ENCODE peak calls at places on chromosomes 2 and 18, in ten cellular contexts. One of them, this sample, is unnamed.

GRCh38 chr2:113253453-113253852 is 25.3 kb downstream of the PAX8 start:
- DNase-seq in GM12878: no peak
- DNase-seq in right atrium auricular region: no peak
- DNase-seq in GM13977: no peak
- DNase-seq in fibroblast of lung: no peak
- DNase-seq in fibroblast of the aortic adventitia: no peak
- DNase-seq in AG04449: no peak
- DNase-seq in GM20000: no peak
- DNase-seq in psoas muscle: no peak
- DNase-seq in coronary artery: no peak
- DNase-seq in this sample: no peak

GRCh38 chr2:64525323-64525625 is 1.1 kb downstream of the AFTPH start:
- DNase-seq in GM12878: no peak
- DNase-seq in right atrium auricular region: no peak
- DNase-seq in GM13977: peak; percentile 60
- DNase-seq in fibroblast of lung: peak; percentile 37
- DNase-seq in fibroblast of the aortic adventitia: peak; percentile 26
- DNase-seq in AG04449: no peak
- DNase-seq in GM20000: peak; percentile 61
- DNase-seq in psoas muscle: no peak
- DNase-seq in coronary artery: no peak
- DNase-seq in this sample: peak; percentile 51

GRCh38 chr18:11729556-11729955 is 40.5 kb downstream of the GNAL start:
- DNase-seq in GM12878: no peak
- DNase-seq in right atrium auricular region: no peak
- DNase-seq in GM13977: no peak
- DNase-seq in fibroblast of lung: no peak
- DNase-seq in fibroblast of the aortic adventitia: no peak
- DNase-seq in AG04449: no peak
- DNase-seq in GM20000: no peak
- DNase-seq in psoas muscle: no peak
- DNase-seq in coronary artery: no peak
- DNase-seq in this sample: no peak

GRCh38 chr18:9437049-9437448 is 38.3 kb upstream of the RALBP1 start:
- DNase-seq in GM12878: no peak
- DNase-seq in right atrium auricular region: no peak
- DNase-seq in GM13977: no peak
- DNase-seq in fibroblast of lung: peak; percentile 64
- DNase-seq in fibroblast of the aortic adventitia: peak; percentile 44
- DNase-seq in AG04449: peak; percentile 49
- DNase-seq in GM20000: no peak
- DNase-seq in psoas muscle: no peak
- DNase-seq in coronary artery: no peak
- DNase-seq in this sample: no peak

GRCh38 chr2:76310894-76311293 is 600.2 kb upstream of the GCFC2 start:
- DNase-seq in GM12878: no peak
- DNase-seq in right atrium auricular region: no peak
- DNase-seq in GM13977: no peak
- DNase-seq in fibroblast of lung: no peak
- DNase-seq in fibroblast of the aortic adventitia: no peak
- DNase-seq in AG04449: no peak
- DNase-seq in GM20000: no peak
- DNase-seq in psoas muscle: no peak
- DNase-seq in coronary artery: no peak
- DNase-seq in this sample: no peak

GRCh38 chr2:159711562-159712193 is 628 bp upstream of the MARCHF7 start:
- DNase-seq in GM12878: peak; percentile 30
- DNase-seq in right atrium auricular region: no peak
- DNase-seq in GM13977: no peak
- DNase-seq in fibroblast of lung: no peak
- DNase-seq in fibroblast of the aortic adventitia: peak; percentile 70
- DNase-seq in AG04449: no peak
- DNase-seq in GM20000: no peak
- DNase-seq in psoas muscle: no peak
- DNase-seq in coronary artery: no peak
- DNase-seq in this sample: no peak

GRCh38 chr2:108949316-108950299 is 39.4 kb downstream of the EDAR start:
- DNase-seq in GM12878: no peak
- DNase-seq in right atrium auricular region: no peak
- DNase-seq in GM13977: no peak
- DNase-seq in fibroblast of lung: no peak
- DNase-seq in fibroblast of the aortic adventitia: peak; percentile 9
- DNase-seq in AG04449: no peak
- DNase-seq in GM20000: no peak
- DNase-seq in psoas muscle: no peak
- DNase-seq in coronary artery: no peak
- DNase-seq in this sample: no peak

GRCh38 chr2:148642891-148643416 is 1.6 kb upstream of the EPC2 start:
- DNase-seq in GM12878: no peak
- DNase-seq in right atrium auricular region: no peak
- DNase-seq in GM13977: no peak
- DNase-seq in fibroblast of lung: peak; percentile 65
- DNase-seq in fibroblast of the aortic adventitia: no peak
- DNase-seq in AG04449: no peak
- DNase-seq in GM20000: no peak
- DNase-seq in psoas muscle: no peak
- DNase-seq in coronary artery: no peak
- DNase-seq in this sample: no peak

GRCh38 chr18:48622911-48623431 is 84.1 kb downstream of the CTIF start:
- DNase-seq in GM12878: no peak
- DNase-seq in right atrium auricular region: no peak
- DNase-seq in GM13977: no peak
- DNase-seq in fibroblast of lung: peak; percentile 86
- DNase-seq in fibroblast of the aortic adventitia: peak; percentile 36
- DNase-seq in AG04449: no peak
- DNase-seq in GM20000: no peak
- DNase-seq in psoas muscle: no peak
- DNase-seq in coronary artery: no peak
- DNase-seq in this sample: no peak

GRCh38 chr2:240917009-240917683 is 11.0 kb downstream of the CROCC2 start:
- DNase-seq in GM12878: no peak
- DNase-seq in right atrium auricular region: no peak
- DNase-seq in GM13977: no peak
- DNase-seq in fibroblast of lung: no peak
- DNase-seq in fibroblast of the aortic adventitia: no peak
- DNase-seq in AG04449: no peak
- DNase-seq in GM20000: no peak
- DNase-seq in psoas muscle: peak; percentile 34
- DNase-seq in coronary artery: peak; percentile 76
- DNase-seq in this sample: no peak

GRCh38 chr2:197944416-197944815 is 140.0 kb downstream of the PLCL1 start:
- DNase-seq in GM12878: no peak
- DNase-seq in right atrium auricular region: no peak
- DNase-seq in GM13977: no peak
- DNase-seq in fibroblast of lung: no peak
- DNase-seq in fibroblast of the aortic adventitia: no peak
- DNase-seq in AG04449: no peak
- DNase-seq in GM20000: no peak
- DNase-seq in psoas muscle: no peak
- DNase-seq in coronary artery: no peak
- DNase-seq in this sample: no peak

GRCh38 chr2:7031424-7032245 is 114.4 kb downstream of the RNF144A start:
- DNase-seq in GM12878: no peak
- DNase-seq in right atrium auricular region: no peak
- DNase-seq in GM13977: no peak
- DNase-seq in fibroblast of lung: peak; percentile 24
- DNase-seq in fibroblast of the aortic adventitia: no peak
- DNase-seq in AG04449: no peak
- DNase-seq in GM20000: no peak
- DNase-seq in psoas muscle: peak; percentile 79
- DNase-seq in coronary artery: no peak
- DNase-seq in this sample: no peak

GRCh38 chr18:36109737-36110136 is 19.4 kb downstream of the SLC39A6 start:
- DNase-seq in GM12878: no peak
- DNase-seq in right atrium auricular region: no peak
- DNase-seq in GM13977: no peak
- DNase-seq in fibroblast of lung: no peak
- DNase-seq in fibroblast of the aortic adventitia: no peak
- DNase-seq in AG04449: no peak
- DNase-seq in GM20000: no peak
- DNase-seq in psoas muscle: no peak
- DNase-seq in coronary artery: no peak
- DNase-seq in this sample: no peak

GRCh38 chr2:60597346-60597745 is 43.9 kb upstream of the BCL11A start:
- DNase-seq in GM12878: no peak
- DNase-seq in right atrium auricular region: no peak
- DNase-seq in GM13977: no peak
- DNase-seq in fibroblast of lung: no peak
- DNase-seq in fibroblast of the aortic adventitia: no peak
- DNase-seq in AG04449: no peak
- DNase-seq in GM20000: no peak
- DNase-seq in psoas muscle: no peak
- DNase-seq in coronary artery: no peak
- DNase-seq in this sample: no peak

GRCh38 chr2:41698787-41699422 is 348.9 kb upstream of the PKDCC start:
- DNase-seq in GM12878: no peak
- DNase-seq in right atrium auricular region: no peak
- DNase-seq in GM13977: peak; percentile 42
- DNase-seq in fibroblast of lung: peak; percentile 1
- DNase-seq in fibroblast of the aortic adventitia: peak; percentile 37
- DNase-seq in AG04449: no peak
- DNase-seq in GM20000: peak; percentile 52
- DNase-seq in psoas muscle: peak; percentile 55
- DNase-seq in coronary artery: no peak
- DNase-seq in this sample: peak; percentile 43

GRCh38 chr2:176494949-176495353 is 225.7 kb downstream of the MTX2 start:
- DNase-seq in GM12878: no peak
- DNase-seq in right atrium auricular region: peak; percentile 92
- DNase-seq in GM13977: no peak
- DNase-seq in fibroblast of lung: no peak
- DNase-seq in fibroblast of the aortic adventitia: peak; percentile 27
- DNase-seq in AG04449: no peak
- DNase-seq in GM20000: no peak
- DNase-seq in psoas muscle: peak; percentile 79
- DNase-seq in coronary artery: no peak
- DNase-seq in this sample: no peak

GRCh38 chr18:78939105-78939504 is 40.5 kb upstream of the SALL3 start:
- DNase-seq in GM12878: no peak
- DNase-seq in right atrium auricular region: no peak
- DNase-seq in GM13977: no peak
- DNase-seq in fibroblast of lung: peak; percentile 11
- DNase-seq in fibroblast of the aortic adventitia: no peak
- DNase-seq in AG04449: no peak
- DNase-seq in GM20000: no peak
- DNase-seq in psoas muscle: no peak
- DNase-seq in coronary artery: no peak
- DNase-seq in this sample: no peak

DNA sequence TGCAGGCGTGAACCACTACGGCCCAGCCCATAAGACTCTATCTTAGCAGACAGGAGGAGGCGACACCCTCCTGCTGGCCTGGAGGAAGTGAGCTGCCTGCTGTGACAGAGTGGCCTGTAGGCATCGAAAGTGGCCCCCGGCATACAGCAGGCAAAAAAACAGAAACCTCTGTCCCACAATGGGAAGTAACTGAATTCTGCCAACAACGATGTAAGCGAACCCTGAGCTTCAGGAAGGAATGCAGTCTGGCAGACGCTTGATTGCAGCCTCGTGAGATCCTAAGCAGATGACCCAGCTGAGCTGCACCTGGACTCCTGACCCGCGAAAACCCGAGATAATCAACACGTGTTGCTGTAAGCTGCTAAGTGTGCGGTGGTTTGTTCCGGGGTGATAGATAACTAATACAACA is 13.6 kb downstream of the MRO start:
- DNase-seq in GM12878: no peak
- DNase-seq in right atrium auricular region: no peak
- DNase-seq in GM13977: no peak
- DNase-seq in fibroblast of lung: no peak
- DNase-seq in fibroblast of the aortic adventitia: no peak
- DNase-seq in AG04449: no peak
- DNase-seq in GM20000: no peak
- DNase-seq in psoas muscle: no peak
- DNase-seq in coronary artery: no peak
- DNase-seq in this sample: no peak
- TF ChIP-seq CTCF in GM12878: no peak
- TF ChIP-seq CTCF in right atrium auricular region: no peak
- TF ChIP-seq CTCF in GM13977: no peak
- TF ChIP-seq CTCF in fibroblast of lung: no peak
- TF ChIP-seq CTCF in fibroblast of the aortic adventitia: no peak
- TF ChIP-seq CTCF in AG04449: no peak
- TF ChIP-seq CTCF in GM20000: no peak
- TF ChIP-seq CTCF in psoas muscle: no peak
- TF ChIP-seq CTCF in coronary artery: no peak
- TF ChIP-seq CTCF in this sample: no peak

GRCh38 chr2:212517693-212518092 is 20.9 kb downstream of the ERBB4 start:
- DNase-seq in GM12878: no peak
- DNase-seq in right atrium auricular region: no peak
- DNase-seq in GM13977: no peak
- DNase-seq in fibroblast of lung: no peak
- DNase-seq in fibroblast of the aortic adventitia: no peak
- DNase-seq in AG04449: no peak
- DNase-seq in GM20000: no peak
- DNase-seq in psoas muscle: no peak
- DNase-seq in coronary artery: no peak
- DNase-seq in this sample: no peak
- TF ChIP-seq CTCF in GM12878: no peak
- TF ChIP-seq CTCF in right atrium auricular region: no peak
- TF ChIP-seq CTCF in GM13977: no peak
- TF ChIP-seq CTCF in fibroblast of lung: no peak
- TF ChIP-seq CTCF in fibroblast of the aortic adventitia: no peak
- TF ChIP-seq CTCF in AG04449: no peak
- TF ChIP-seq CTCF in GM20000: no peak
- TF ChIP-seq CTCF in psoas muscle: no peak
- TF ChIP-seq CTCF in coronary artery: no peak
- TF ChIP-seq CTCF in this sample: no peak

DNA sequence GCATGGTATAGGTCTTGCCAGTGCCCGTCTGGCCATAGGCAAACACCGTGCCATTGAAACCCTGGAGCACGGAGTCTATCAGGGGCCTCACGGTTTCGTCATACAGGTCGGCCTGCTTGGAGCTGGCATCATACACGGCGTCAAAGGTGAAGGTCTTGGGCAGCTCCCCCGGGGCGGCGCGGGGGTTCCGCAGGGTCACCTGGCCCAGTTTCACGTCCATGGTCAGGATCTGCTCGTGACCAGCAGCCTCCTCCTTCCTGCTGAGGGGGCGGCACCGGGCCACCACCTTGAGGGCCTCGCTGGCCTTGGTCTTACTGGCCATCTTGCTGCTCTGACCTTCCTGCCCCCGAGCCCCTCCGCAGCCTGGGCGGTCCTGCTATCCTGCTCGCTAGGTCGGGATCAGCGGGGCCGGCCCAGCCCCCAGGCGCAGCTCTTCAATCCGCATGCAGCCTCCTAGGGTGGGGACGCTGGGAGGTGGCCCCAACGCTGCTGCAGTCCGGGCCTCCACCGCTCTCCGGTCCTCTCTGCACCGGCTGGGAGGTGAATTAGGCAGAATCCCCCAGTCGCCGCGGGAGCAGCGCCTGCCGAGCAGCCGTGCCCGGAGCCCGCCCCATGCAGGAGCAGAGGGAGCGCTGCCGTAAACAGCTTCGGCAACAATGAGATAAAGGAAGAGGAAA is 563 bp downstream of the KIF3C start:
- DNase-seq in GM12878: no peak
- DNase-seq in right atrium auricular region: no peak
- DNase-seq in GM13977: peak; percentile 43
- DNase-seq in fibroblast of lung: peak; percentile 21
- DNase-seq in fibroblast of the aortic adventitia: no peak
- DNase-seq in AG04449: no peak
- DNase-seq in GM20000: peak; percentile 49
- DNase-seq in psoas muscle: no peak
- DNase-seq in coronary artery: no peak
- DNase-seq in this sample: peak; percentile 47
- TF ChIP-seq CTCF in GM12878: no peak
- TF ChIP-seq CTCF in right atrium auricular region: no peak
- TF ChIP-seq CTCF in GM13977: no peak
- TF ChIP-seq CTCF in fibroblast of lung: no peak
- TF ChIP-seq CTCF in fibroblast of the aortic adventitia: no peak
- TF ChIP-seq CTCF in AG04449: no peak
- TF ChIP-seq CTCF in GM20000: no peak
- TF ChIP-seq CTCF in psoas muscle: no peak
- TF ChIP-seq CTCF in coronary artery: no peak
- TF ChIP-seq CTCF in this sample: no peak

GRCh38 chr18:80159713-80160636 is 50.9 kb downstream of the ADNP2 start:
- DNase-seq in GM12878: no peak
- DNase-seq in right atrium auricular region: no peak
- DNase-seq in GM13977: peak; percentile 55
- DNase-seq in fibroblast of lung: no peak
- DNase-seq in fibroblast of the aortic adventitia: peak; percentile 8
- DNase-seq in AG04449: no peak
- DNase-seq in GM20000: peak; percentile 81
- DNase-seq in psoas muscle: peak; percentile 62
- DNase-seq in coronary artery: peak; percentile 50
- DNase-seq in this sample: peak; percentile 82
- TF ChIP-seq CTCF in GM12878: peak; percentile 52
- TF ChIP-seq CTCF in right atrium auricular region: peak; percentile 73
- TF ChIP-seq CTCF in GM13977: peak; percentile 93
- TF ChIP-seq CTCF in fibroblast of lung: peak; percentile 16
- TF ChIP-seq CTCF in fibroblast of the aortic adventitia: peak; percentile 48
- TF ChIP-seq CTCF in AG04449: peak; percentile 71
- TF ChIP-seq CTCF in GM20000: peak; percentile 93
- TF ChIP-seq CTCF in psoas muscle: peak; percentile 34
- TF ChIP-seq CTCF in coronary artery: no peak
- TF ChIP-seq CTCF in this sample: peak; percentile 70